ENCODE peak calls at places on chromosomes 16 and 17, in eight cellular contexts. J is endothelial cell of umbilical vein, Y is gastrocnemius medialis, D is fibroblast of lung, E is tibial nerve, Q is Karpas-422, L is GM23338, V is tibial artery. Z is an unnamed sample.

GRCh38 chr17:55348749-55349354 is 72.8 kb downstream of the MMD start:
- DNase-seq in J (peak), L (peak), Y (peak), Q (peak), D (peak), V (peak), E (peak), Z (peak)

GRCh38 chr17:29571486-29571882 is 3.0 kb downstream of the TP53I13 start:
- DNase-seq in L (no peak), J (no peak), V (no peak), E (no peak), D (no peak), Y (no peak), Q (no peak), Z (no peak)

GRCh38 chr16:82344157-82344556 is 174.1 kb upstream of the MPHOSPH6 start:
- DNase-seq in Q (peak), Y (no peak), J (no peak), L (peak), E (no peak), D (no peak), V (no peak), Z (no peak)

GRCh38 chr17:17494499-17495447 is 1.4 kb downstream of the RASD1 start:
- DNase-seq in V (peak), E (peak), Y (peak), D (peak), J (peak), Q (no peak), L (peak), Z (no peak)

GRCh38 chr17:73360961-73361761 is 49.4 kb upstream of the CDC42EP4 start:
- DNase-seq in D (no peak), Y (no peak), Q (no peak), E (no peak), V (no peak), L (peak), J (no peak), Z (no peak)

GRCh38 chr16:84851192-84852127 is 31.7 kb downstream of the CRISPLD2 start:
- DNase-seq in D (peak), L (no peak), V (no peak), J (no peak), Y (no peak), Q (no peak), E (no peak), Z (no peak)

GRCh38 chr16:19179890-19180490 is 11.9 kb downstream of the SYT17 start:
- DNase-seq in D (peak), V (peak), Y (peak), J (peak), Q (peak), E (peak), L (peak), Z (no peak)

GRCh38 chr17:19294443-19294842 is 57.3 kb downstream of the EPN2 start:
- DNase-seq in Y (no peak), V (no peak), Q (no peak), D (no peak), L (no peak), J (no peak), E (no peak), Z (no peak)

GRCh38 chr17:4710693-4711634 is 532 bp downstream of the ARRB2 start:
- DNase-seq in L (no peak), D (no peak), V (no peak), E (no peak), J (no peak), Q (peak), Y (no peak), Z (no peak)

GRCh38 chr17:80673152-80673920 is 128.7 kb downstream of the RPTOR start:
- DNase-seq in L (no peak), Q (peak), J (peak), E (no peak), Y (no peak), V (no peak), D (peak), Z (no peak)

GRCh38 chr16:69924777-69925191 is 26.4 kb upstream of the CLEC18A start:
- DNase-seq in D (peak), V (peak), L (peak), Y (no peak), Q (no peak), E (peak), J (peak), Z (no peak)

GRCh38 chr17:6435968-6436367 is 1.0 kb upstream of the AIPL1 start:
- DNase-seq in Y (peak), E (peak), V (peak), D (peak), Q (peak), L (peak), J (peak), Z (peak)

GRCh38 chr17:16406742-16407674 is 8.4 kb upstream of the TRPV2 start:
- DNase-seq in Q (no peak), J (no peak), Y (no peak), V (peak), D (peak), L (peak), E (no peak), Z (no peak)

GRCh38 chr17:10812674-10813073 is 8.8 kb upstream of the TMEM238L start:
- DNase-seq in D (no peak), E (no peak), J (no peak), Q (no peak), Y (no peak), L (no peak), V (no peak), Z (no peak)

GRCh38 chr16:31002810-31003209 is 7.6 kb downstream of the STX1B start:
- DNase-seq in J (no peak), Q (no peak), V (no peak), Y (no peak), L (no peak), E (no peak), D (no peak), Z (no peak)

GRCh38 chr17:40345161-40346034 is 19.1 kb downstream of the GJD3 start:
- DNase-seq in L (peak), Q (no peak), E (no peak), J (peak), Y (no peak), V (peak), D (peak), Z (peak)

GRCh38 chr17:80009391-80010282 is 26.0 kb downstream of the TBC1D16 start:
- DNase-seq in Y (no peak), L (no peak), D (no peak), Q (no peak), V (no peak), E (no peak), J (no peak), Z (no peak)

GRCh38 chr16:4351880-4352279 is 759 bp upstream of the PAM16 start:
- DNase-seq in D (peak), L (no peak), J (no peak), Q (no peak), E (no peak), Y (no peak), V (no peak), Z (no peak)

GRCh38 chr16:66925322-66925840 is at the start of gene RRAD:
- DNase-seq in L (peak), D (peak), Y (peak), J (peak), V (peak), E (no peak), Q (no peak), Z (peak)

GRCh38 chr17:38746893-38747384 is 1.2 kb downstream of the PCGF2 start:
- DNase-seq in D (no peak), E (no peak), J (no peak), Q (peak), V (no peak), L (no peak), Y (no peak), Z (no peak)

GRCh38 chr17:72075995-72076677 is 44.7 kb upstream of the SOX9 start:
- DNase-seq in Q (no peak), L (no peak), Y (no peak), D (no peak), E (no peak), J (no peak), V (no peak), Z (no peak)

DNA sequence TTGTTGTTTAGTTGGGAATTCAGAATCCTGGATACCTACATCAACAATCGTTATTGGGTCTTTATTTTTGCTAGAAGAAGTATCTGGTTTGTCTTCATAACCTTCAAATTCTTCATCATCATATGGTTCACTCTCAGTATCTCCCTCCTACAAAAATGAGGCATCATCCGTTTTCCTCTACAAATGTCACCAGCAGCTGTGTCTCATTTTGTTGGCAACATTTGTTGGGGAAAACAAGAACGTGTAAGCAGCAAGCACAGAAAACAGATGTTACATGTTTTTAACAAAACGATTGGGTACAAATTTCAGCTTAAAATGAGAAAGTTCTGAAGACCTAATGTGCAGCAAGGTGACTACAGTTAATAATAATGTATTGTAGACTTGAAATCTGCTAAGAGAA is 8.7 kb downstream of the CCDC47 start:
- DNase-seq in E (no peak), J (no peak), Q (no peak), D (no peak), V (no peak), Y (no peak), L (no peak), Z (no peak)
- H3K27ac ChIP-seq in E (no peak), J (no peak), Q (no peak), D (no peak), V (no peak), Y (no peak), L (no peak), Z (no peak)

DNA sequence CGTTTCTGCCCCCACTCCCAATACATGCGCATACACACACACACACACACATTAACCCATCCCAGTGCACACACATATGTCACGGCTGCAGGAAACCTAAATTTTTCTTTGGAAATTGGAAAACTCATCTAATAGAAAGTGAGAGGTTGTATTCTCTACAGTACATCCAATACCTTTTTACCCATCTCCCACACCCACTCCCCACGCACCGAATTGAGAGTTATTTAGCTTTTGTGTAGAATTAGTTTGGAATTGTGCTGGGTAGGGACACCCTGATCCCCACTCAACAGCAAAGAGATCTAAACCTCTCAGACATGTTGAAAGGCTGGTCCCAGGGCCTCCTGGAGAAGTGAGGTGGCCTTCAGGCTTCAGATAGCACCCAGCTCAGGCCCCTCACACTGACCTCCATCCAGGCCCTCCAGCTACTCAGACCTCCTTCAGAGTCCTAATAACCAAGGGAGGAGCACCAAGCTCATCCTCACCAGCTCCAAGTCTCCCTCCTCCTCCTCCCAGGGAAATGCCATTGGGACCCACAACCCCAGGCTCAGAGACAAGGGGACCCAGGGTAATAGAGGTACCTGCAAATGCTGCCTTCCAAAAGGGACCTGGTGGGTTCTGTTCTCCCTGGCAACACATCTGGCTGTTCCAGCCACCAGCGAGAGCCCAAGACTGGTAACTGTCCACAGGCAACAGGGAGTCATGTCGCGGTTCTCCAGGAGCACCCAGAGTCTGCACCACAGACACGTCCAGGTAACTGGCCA is 955 bp downstream of the HOXB13 start:
- DNase-seq in Q (no peak), E (no peak), J (no peak), Y (no peak), L (no peak), V (no peak), D (no peak), Z (no peak)
- H3K27ac ChIP-seq in Q (no peak), E (no peak), J (no peak), Y (no peak), L (no peak), V (no peak), D (no peak), Z (no peak)

GRCh38 chr17:48439875-48440505 is 10.0 kb upstream of the SKAP1 start:
- DNase-seq in Y (no peak), Q (peak), D (no peak), L (no peak), E (no peak), J (no peak), V (no peak), Z (no peak)
- H3K27ac ChIP-seq in Y (no peak), Q (no peak), D (no peak), L (no peak), E (peak), J (no peak), V (no peak), Z (no peak)

DNA sequence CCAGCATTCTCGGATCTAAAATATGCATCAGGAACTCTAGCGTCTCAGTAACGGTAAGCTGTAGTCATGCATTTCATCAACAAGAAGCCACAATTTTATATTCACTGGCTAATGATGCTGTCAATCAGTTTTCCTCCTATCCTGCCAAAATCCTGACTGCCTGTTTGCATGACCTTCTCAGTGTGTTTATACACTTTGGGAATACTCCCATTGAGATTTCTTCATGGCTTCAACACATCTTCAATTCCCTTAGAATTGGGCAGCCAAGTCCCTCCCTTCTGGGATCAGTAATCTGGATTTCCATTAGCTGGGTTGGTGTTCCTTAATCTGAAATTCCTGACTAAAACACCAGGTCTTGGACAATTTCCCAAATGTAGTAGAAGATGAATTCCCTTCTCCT is 348.9 kb upstream of the DYNLRB2 start:
- DNase-seq in L (no peak), V (no peak), J (no peak), Y (no peak), D (peak), Q (no peak), E (no peak), Z (no peak)
- H3K27ac ChIP-seq in L (no peak), V (no peak), J (no peak), Y (no peak), D (no peak), Q (no peak), E (no peak), Z (no peak)

GRCh38 chr17:77325826-77326581 is 185.2 kb downstream of the SEC14L1 start:
- DNase-seq in L (no peak), D (peak), E (no peak), V (no peak), J (no peak), Q (no peak), Y (no peak), Z (no peak)
- H3K27ac ChIP-seq in L (no peak), D (peak), E (peak), V (peak), J (no peak), Q (no peak), Y (peak), Z (no peak)

GRCh38 chr16:57148481-57148880 is 37.4 kb downstream of the PSME3IP1 start:
- DNase-seq in Y (no peak), L (no peak), E (no peak), D (no peak), Q (no peak), J (no peak), V (no peak), Z (no peak)
- H3K27ac ChIP-seq in Y (no peak), L (peak), E (no peak), D (peak), Q (no peak), J (peak), V (no peak), Z (peak)

GRCh38 chr17:78677303-78678219 is 100.4 kb upstream of the DNAH17 start:
- DNase-seq in J (no peak), D (no peak), V (no peak), L (no peak), Q (no peak), E (no peak), Y (peak), Z (no peak)

GRCh38 chr17:78678220-78678554 is 101.0 kb upstream of the DNAH17 start:
- DNase-seq in E (no peak), J (no peak), Y (peak), D (no peak), Q (no peak), L (no peak), V (no peak), Z (no peak)

GRCh38 chr17:78680436-78680835 is 101.6 kb downstream of the CYTH1 start:
- DNase-seq in E (no peak), J (no peak), L (no peak), V (no peak), Q (no peak), D (peak), Y (no peak), Z (no peak)

GRCh38 chr17:78678711-78679110 is 101.5 kb upstream of the DNAH17 start:
- DNase-seq in D (no peak), V (no peak), J (no peak), L (no peak), Q (no peak), E (no peak), Y (no peak), Z (no peak)

DNA sequence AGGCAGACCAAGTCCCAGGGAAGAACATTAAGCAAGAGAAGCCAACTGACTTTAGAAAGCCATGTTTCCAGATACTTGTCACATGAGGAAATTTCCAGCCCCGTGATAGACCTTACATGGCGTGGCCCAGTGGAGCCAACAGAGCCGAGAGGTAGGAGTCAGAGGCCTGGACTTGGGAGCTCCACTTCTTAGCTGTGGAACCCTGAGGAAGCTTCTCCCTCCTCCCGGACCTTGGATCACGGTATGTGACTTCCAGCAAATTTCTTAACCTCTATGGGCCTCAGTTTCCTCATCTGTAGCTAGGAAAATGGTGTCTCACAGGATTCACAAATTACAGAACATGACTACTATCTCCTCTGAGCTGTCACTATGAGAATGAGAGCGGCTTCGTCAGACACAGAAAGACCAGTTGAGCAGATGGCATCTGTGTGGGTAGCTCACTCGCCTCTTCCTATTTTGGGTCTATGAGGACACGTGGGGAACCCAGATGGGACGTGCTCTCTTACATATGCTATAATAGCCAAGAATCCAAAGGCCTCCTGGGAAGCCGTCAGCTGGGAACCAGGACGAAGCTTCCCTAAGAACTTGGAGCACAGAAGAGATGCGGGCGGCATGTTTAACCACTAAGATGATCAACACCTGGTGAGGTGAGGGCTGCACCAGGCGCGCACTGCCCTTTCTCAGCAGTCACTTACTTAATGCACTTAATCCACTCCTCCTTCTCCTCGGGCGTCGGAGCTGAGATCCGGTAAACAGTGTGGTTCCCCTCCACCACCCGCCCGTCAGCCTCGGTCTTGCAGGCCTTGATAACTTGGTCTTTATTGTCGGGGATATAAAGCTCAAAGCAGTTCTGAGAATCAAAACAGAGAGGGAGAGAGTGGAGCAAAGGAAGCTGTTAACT is 102.3 kb downstream of the CYTH1 start:
- DNase-seq in L (no peak), E (no peak), D (no peak), Y (no peak), Q (no peak), J (no peak), V (no peak), Z (no peak)
- H3K27ac ChIP-seq in L (peak), E (no peak), D (no peak), Y (peak), Q (no peak), J (peak), V (no peak), Z (no peak)

DNA sequence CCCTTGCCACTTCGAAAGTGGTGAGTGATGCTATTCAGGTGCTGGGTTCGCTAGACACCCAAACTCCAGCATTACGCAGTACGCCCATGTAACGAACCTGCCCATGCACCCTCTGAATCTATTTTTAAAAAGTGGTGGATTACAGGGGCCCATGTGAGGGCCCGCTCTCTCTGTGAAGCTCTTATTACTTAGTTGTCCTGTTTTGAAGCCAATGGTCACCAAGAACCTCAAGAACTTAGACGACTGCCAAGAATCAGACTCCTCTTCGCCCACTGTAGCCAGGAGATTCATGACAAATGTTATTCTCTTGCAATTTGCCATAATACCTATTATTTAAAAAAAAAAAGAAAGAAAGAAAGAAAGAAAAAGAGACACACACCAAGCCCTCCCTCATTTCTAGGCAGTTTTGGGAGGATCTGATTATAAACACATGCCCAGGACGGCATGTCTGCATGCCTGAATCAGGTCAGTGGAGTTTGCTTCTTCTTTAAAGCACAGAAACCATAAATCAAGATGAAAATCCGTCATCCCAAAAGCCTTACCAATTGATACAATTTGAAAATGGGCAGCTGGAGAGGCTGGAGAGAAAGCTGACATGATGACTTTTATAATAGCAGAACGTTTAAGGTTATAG is 108.6 kb downstream of the IRX3 start:
- DNase-seq in D (no peak), V (no peak), J (no peak), Q (no peak), E (no peak), Y (no peak), L (no peak), Z (no peak)
- H3K27ac ChIP-seq in D (no peak), V (no peak), J (no peak), Q (no peak), E (no peak), Y (no peak), L (no peak), Z (no peak)

GRCh38 chr16:11198817-11199216 is 57.2 kb downstream of the SOCS1 start:
- DNase-seq in Q (no peak), E (no peak), V (no peak), J (no peak), L (no peak), D (no peak), Y (no peak), Z (no peak)

GRCh38 chr16:11200523-11201063 is 55.4 kb downstream of the SOCS1 start:
- DNase-seq in D (peak), J (no peak), L (no peak), V (no peak), Q (no peak), Y (no peak), E (no peak), Z (no peak)

GRCh38 chr16:11202260-11203091 is 53.5 kb downstream of the SOCS1 start:
- DNase-seq in E (no peak), V (no peak), Y (no peak), J (no peak), Q (peak), L (no peak), D (no peak), Z (no peak)

GRCh38 chr16:11203111-11203623 is 52.8 kb downstream of the SOCS1 start:
- DNase-seq in V (no peak), E (no peak), D (no peak), L (no peak), J (no peak), Q (peak), Y (no peak), Z (no peak)

GRCh38 chr16:11201498-11202259 is 54.3 kb downstream of the SOCS1 start:
- DNase-seq in Y (no peak), J (peak), L (peak), D (peak), Q (no peak), V (no peak), E (no peak), Z (no peak)
- H3K27ac ChIP-seq in Y (no peak), J (peak), L (no peak), D (peak), Q (no peak), V (no peak), E (no peak), Z (no peak)